ENCODE peak calls at places on chromosomes 2 and 18, in six cellular contexts. Y, P, E, R, I and U are unnamed samples.

GRCh38 chr2:118224144-118224887 is 136.0 kb downstream of the INSIG2 start:
- DNase-seq in Y (peak; percentile 22), P (no peak), E (peak; percentile 18), R (peak; percentile 37), I (peak; percentile 67), U (no peak)

GRCh38 chr2:120787512-120788348 is 52.1 kb downstream of the GLI2 start:
- DNase-seq in Y (no peak), P (no peak), E (peak; percentile 10), R (no peak), I (no peak), U (no peak)

GRCh38 chr2:42876280-42876840 is 84.0 kb upstream of the HAAO start:
- DNase-seq in Y (no peak), P (no peak), E (peak; percentile 92), R (no peak), I (no peak), U (no peak)

GRCh38 chr2:54653572-54654204 is 69.8 kb upstream of the EML6 start:
- DNase-seq in Y (no peak), P (no peak), E (no peak), R (no peak), I (no peak), U (no peak)

GRCh38 chr2:65000619-65001018 is 11.4 kb downstream of the SLC1A4 start:
- DNase-seq in Y (no peak), P (no peak), E (no peak), R (no peak), I (no peak), U (no peak)

GRCh38 chr2:20667531-20668401 is 822 bp downstream of the GDF7 start:
- DNase-seq in Y (no peak), P (no peak), E (no peak), R (no peak), I (peak; percentile 63), U (no peak)

GRCh38 chr2:68372435-68372834 is 7.4 kb downstream of the PLEK start:
- DNase-seq in Y (no peak), P (no peak), E (no peak), R (no peak), I (no peak), U (no peak)

GRCh38 chr18:79987566-79987965 is 797 bp downstream of the TXNL4A start:
- DNase-seq in Y (peak; percentile 20), P (no peak), E (peak; percentile 51), R (no peak), I (no peak), U (no peak)

GRCh38 chr2:240932001-240932723 is 26.0 kb downstream of the CROCC2 start:
- DNase-seq in Y (no peak), P (no peak), E (no peak), R (no peak), I (peak; percentile 52), U (peak; percentile 56)

GRCh38 chr2:41908349-41908748 is 139.5 kb upstream of the PKDCC start:
- DNase-seq in Y (no peak), P (no peak), E (no peak), R (no peak), I (no peak), U (no peak)

GRCh38 chr2:234671231-234671630 is 174.3 kb upstream of the ARL4C start:
- DNase-seq in Y (no peak), P (no peak), E (no peak), R (no peak), I (no peak), U (no peak)

GRCh38 chr2:158781562-158781961 is 13.6 kb upstream of the DAPL1 start:
- DNase-seq in Y (peak; percentile 87), P (no peak), E (peak; percentile 80), R (no peak), I (no peak), U (no peak)

GRCh38 chr2:218397502-218398436 is 1.9 kb upstream of the CTDSP1 start:
- DNase-seq in Y (peak; percentile 84), P (peak; percentile 65), E (peak; percentile 91), R (peak; percentile 68), I (peak; percentile 91), U (peak; percentile 89)

GRCh38 chr2:238174291-238174690 is 15.5 kb downstream of the ERFE start:
- DNase-seq in Y (no peak), P (no peak), E (no peak), R (no peak), I (no peak), U (no peak)

GRCh38 chr2:74908763-74909444 is 49.5 kb upstream of the POLE4 start:
- DNase-seq in Y (peak; percentile 12), P (no peak), E (no peak), R (no peak), I (peak; percentile 71), U (no peak)

GRCh38 chr2:24819442-24820174 is 26.4 kb downstream of the CENPO start:
- DNase-seq in Y (no peak), P (no peak), E (no peak), R (no peak), I (no peak), U (no peak)

GRCh38 chr2:240259924-240260529 is 119.6 kb upstream of the OTOS start:
- DNase-seq in Y (no peak), P (no peak), E (no peak), R (no peak), I (no peak), U (peak; percentile 75)

GRCh38 chr2:173076557-173077345 is 1.1 kb downstream of the MAP3K20 start:
- DNase-seq in Y (peak; percentile 54), P (no peak), E (peak; percentile 73), R (peak; percentile 11), I (peak; percentile 80), U (peak; percentile 79)

GRCh38 chr2:26679857-26680256 is 12.7 kb upstream of the KCNK3 start:
- DNase-seq in Y (no peak), P (no peak), E (no peak), R (no peak), I (peak; percentile 25), U (peak; percentile 21)

GRCh38 chr2:222796413-222797103 is 64.3 kb upstream of the ACSL3 start:
- DNase-seq in Y (no peak), P (no peak), E (peak; percentile 86), R (no peak), I (no peak), U (no peak)

GRCh38 chr2:206562375-206562774 is 79.9 kb upstream of the FAM237A start:
- DNase-seq in Y (peak; percentile 43), P (no peak), E (peak; percentile 36), R (no peak), I (no peak), U (no peak)

GRCh38 chr2:34549710-34550345 is 950.7 kb upstream of the FAM98A start:
- DNase-seq in Y (no peak), P (no peak), E (no peak), R (no peak), I (no peak), U (no peak)

GRCh38 chr2:101806123-101806522 is 108.6 kb downstream of the MAP4K4 start:
- DNase-seq in Y (peak; percentile 88), P (peak; percentile 38), E (peak; percentile 88), R (no peak), I (no peak), U (no peak)

GRCh38 chr2:240209493-240209892 is 69.0 kb upstream of the OTOS start:
- DNase-seq in Y (no peak), P (no peak), E (no peak), R (no peak), I (peak; percentile 57), U (no peak)

GRCh38 chr2:230135126-230135525 is 66.4 kb upstream of the SLC16A14 start:
- DNase-seq in Y (no peak), P (no peak), E (no peak), R (no peak), I (no peak), U (no peak)

GRCh38 chr18:31835528-31836138 is 75.0 kb upstream of the SLC25A52 start:
- DNase-seq in Y (peak; percentile 53), P (no peak), E (no peak), R (no peak), I (no peak), U (no peak)

GRCh38 chr2:99771691-99772333 is 282.0 kb upstream of the REV1 start:
- DNase-seq in Y (no peak), P (no peak), E (no peak), R (no peak), I (peak; percentile 71), U (no peak)

GRCh38 chr2:188833331-188833730 is 140.8 kb upstream of the COL3A1 start:
- DNase-seq in Y (no peak), P (no peak), E (no peak), R (no peak), I (no peak), U (no peak)

GRCh38 chr2:206105541-206105940 is 19.6 kb upstream of the INO80D start:
- DNase-seq in Y (no peak), P (no peak), E (no peak), R (no peak), I (no peak), U (no peak)

GRCh38 chr2:215782271-215782670 is 231.1 kb downstream of the MREG start:
- DNase-seq in Y (no peak), P (no peak), E (no peak), R (no peak), I (no peak), U (no peak)
- H3K27ac ChIP-seq in Y (no peak overlapping the region), P (no peak overlapping the region), E (no peak overlapping the region), R (no peak overlapping the region), I (no peak overlapping the region), U (no peak overlapping the region)

DNA sequence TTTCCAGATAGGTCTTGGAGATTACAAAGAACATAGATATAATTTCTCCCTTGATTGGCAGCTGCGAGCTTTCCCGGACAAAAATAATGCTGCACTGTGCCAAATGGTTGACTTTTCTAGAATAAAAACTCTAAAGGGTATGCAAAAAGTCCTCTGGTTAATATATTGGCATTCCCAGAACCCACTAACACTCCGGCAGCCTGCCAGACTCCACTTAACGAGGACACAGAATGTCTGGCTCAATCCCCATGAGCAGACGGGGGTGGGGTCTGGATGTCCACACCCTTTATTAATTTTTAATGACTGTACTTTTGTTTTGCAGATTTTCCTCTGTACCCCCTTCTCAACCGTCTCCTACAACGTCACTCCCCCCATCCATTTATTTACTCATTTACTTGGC is 3.3 kb downstream of the LDLRAD4 start:
- DNase-seq in Y (peak; percentile 62), P (no peak), E (peak; percentile 20), R (no peak), I (no peak), U (no peak)
- H3K27ac ChIP-seq in Y (no peak overlapping the region), P (no peak overlapping the region), E (no peak overlapping the region), R (no peak overlapping the region), I (peak overlapping the region; percentile 44), U (peak overlapping the region; percentile 19)

GRCh38 chr2:178221556-178221955 is 27.2 kb downstream of the OSBPL6 start:
- DNase-seq in Y (no peak), P (no peak), E (no peak), R (no peak), I (no peak), U (no peak)

GRCh38 chr2:178225011-178225817 is 30.9 kb downstream of the OSBPL6 start:
- DNase-seq in Y (peak; percentile 89), P (no peak), E (peak; percentile 33), R (no peak), I (no peak), U (no peak)

GRCh38 chr2:178220814-178221213 is 26.5 kb downstream of the OSBPL6 start:
- DNase-seq in Y (no peak), P (no peak), E (no peak), R (no peak), I (no peak), U (no peak)

GRCh38 chr2:178223806-178224205 is 29.5 kb downstream of the OSBPL6 start:
- DNase-seq in Y (no peak), P (no peak), E (no peak), R (no peak), I (no peak), U (no peak)

GRCh38 chr2:178219247-178219646 is 24.9 kb downstream of the OSBPL6 start:
- DNase-seq in Y (no peak), P (no peak), E (no peak), R (no peak), I (no peak), U (no peak)
- H3K27ac ChIP-seq in Y (no peak overlapping the region), P (no peak overlapping the region), E (no peak overlapping the region), R (no peak overlapping the region), I (no peak overlapping the region), U (no peak overlapping the region)

GRCh38 chr18:6775702-6776101 is 46.2 kb downstream of the ARHGAP28 start:
- DNase-seq in Y (no peak), P (no peak), E (no peak), R (no peak), I (no peak), U (no peak)
- H3K27ac ChIP-seq in Y (no peak overlapping the region), P (no peak overlapping the region), E (no peak overlapping the region), R (no peak overlapping the region), I (no peak overlapping the region), U (no peak overlapping the region)